ENCODE peak calls at places on chromosomes 13 and 19, in eight cellular contexts. One of them, this sample, is unnamed.
A peak's percentile ranks its signal among the peaks of the same experiment; 100 is the strongest.

GRCh38 chr19:50239916-50240585 is 36.6 kb downstream of the MYH14 start:
- DNase-seq in IMR-90: no peak
- DNase-seq in endothelial cell: no peak
- DNase-seq in aorta: no peak
- DNase-seq in left lung: no peak
- DNase-seq in stimulated activated CD8-positive, alpha-beta memory T cell treated with anti-CD3 and anti-CD28 coated beads, Interleukin-4, amount 100 ng/mL, for 4 hours: no peak
- DNase-seq in activated CD8-positive, alpha-beta memory T cell treated with anti-CD3 and anti-CD28 coated beads for 1 hour: no peak
- DNase-seq in foreskin fibroblast: peak; percentile 7
- DNase-seq in this sample: no peak

GRCh38 chr13:27043013-27043412 is 128.6 kb downstream of the USP12 start:
- DNase-seq in activated CD8-positive, alpha-beta memory T cell treated with anti-CD3 and anti-CD28 coated beads for 1 hour: no peak
- DNase-seq in IMR-90: peak; percentile 98
- DNase-seq in left lung: no peak
- DNase-seq in endothelial cell: no peak
- DNase-seq in foreskin fibroblast: peak; percentile 98
- DNase-seq in aorta: no peak
- DNase-seq in stimulated activated CD8-positive, alpha-beta memory T cell treated with anti-CD3 and anti-CD28 coated beads, Interleukin-4, amount 100 ng/mL, for 4 hours: no peak
- DNase-seq in this sample: peak; percentile 95

GRCh38 chr13:112177459-112177858 is 110.5 kb downstream of the SOX1 start:
- DNase-seq in activated CD8-positive, alpha-beta memory T cell treated with anti-CD3 and anti-CD28 coated beads for 1 hour: no peak
- DNase-seq in IMR-90: no peak
- DNase-seq in stimulated activated CD8-positive, alpha-beta memory T cell treated with anti-CD3 and anti-CD28 coated beads, Interleukin-4, amount 100 ng/mL, for 4 hours: no peak
- DNase-seq in aorta: no peak
- DNase-seq in left lung: no peak
- DNase-seq in foreskin fibroblast: no peak
- DNase-seq in endothelial cell: no peak
- DNase-seq in this sample: no peak

GRCh38 chr19:30312582-30313352 is 59.4 kb upstream of the ZNF536 start:
- DNase-seq in aorta: no peak
- DNase-seq in left lung: no peak
- DNase-seq in activated CD8-positive, alpha-beta memory T cell treated with anti-CD3 and anti-CD28 coated beads for 1 hour: no peak
- DNase-seq in foreskin fibroblast: no peak
- DNase-seq in endothelial cell: peak; percentile 11
- DNase-seq in stimulated activated CD8-positive, alpha-beta memory T cell treated with anti-CD3 and anti-CD28 coated beads, Interleukin-4, amount 100 ng/mL, for 4 hours: no peak
- DNase-seq in IMR-90: no peak
- DNase-seq in this sample: no peak

GRCh38 chr13:21734961-21735360 is 64.1 kb downstream of the FGF9 start:
- DNase-seq in activated CD8-positive, alpha-beta memory T cell treated with anti-CD3 and anti-CD28 coated beads for 1 hour: no peak
- DNase-seq in foreskin fibroblast: no peak
- DNase-seq in endothelial cell: no peak
- DNase-seq in IMR-90: no peak
- DNase-seq in stimulated activated CD8-positive, alpha-beta memory T cell treated with anti-CD3 and anti-CD28 coated beads, Interleukin-4, amount 100 ng/mL, for 4 hours: no peak
- DNase-seq in left lung: no peak
- DNase-seq in aorta: no peak
- DNase-seq in this sample: no peak

GRCh38 chr13:25732146-25732865 is 319.5 kb downstream of the SHISA2 start:
- DNase-seq in endothelial cell: no peak
- DNase-seq in left lung: no peak
- DNase-seq in foreskin fibroblast: peak; percentile 62
- DNase-seq in stimulated activated CD8-positive, alpha-beta memory T cell treated with anti-CD3 and anti-CD28 coated beads, Interleukin-4, amount 100 ng/mL, for 4 hours: no peak
- DNase-seq in IMR-90: peak; percentile 2
- DNase-seq in aorta: no peak
- DNase-seq in activated CD8-positive, alpha-beta memory T cell treated with anti-CD3 and anti-CD28 coated beads for 1 hour: no peak
- DNase-seq in this sample: peak; percentile 54

GRCh38 chr13:42977219-42977659 is 14.8 kb downstream of the EPSTI1 start:
- DNase-seq in activated CD8-positive, alpha-beta memory T cell treated with anti-CD3 and anti-CD28 coated beads for 1 hour: no peak
- DNase-seq in foreskin fibroblast: no peak
- DNase-seq in endothelial cell: no peak
- DNase-seq in IMR-90: no peak
- DNase-seq in left lung: no peak
- DNase-seq in aorta: no peak
- DNase-seq in stimulated activated CD8-positive, alpha-beta memory T cell treated with anti-CD3 and anti-CD28 coated beads, Interleukin-4, amount 100 ng/mL, for 4 hours: no peak
- DNase-seq in this sample: no peak

GRCh38 chr19:10624585-10624984 is 768 bp upstream of the SLC44A2 start:
- DNase-seq in endothelial cell: no peak
- DNase-seq in aorta: no peak
- DNase-seq in foreskin fibroblast: no peak
- DNase-seq in left lung: no peak
- DNase-seq in activated CD8-positive, alpha-beta memory T cell treated with anti-CD3 and anti-CD28 coated beads for 1 hour: no peak
- DNase-seq in stimulated activated CD8-positive, alpha-beta memory T cell treated with anti-CD3 and anti-CD28 coated beads, Interleukin-4, amount 100 ng/mL, for 4 hours: no peak
- DNase-seq in IMR-90: no peak
- DNase-seq in this sample: no peak

GRCh38 chr19:34504273-34504808 is 22.8 kb downstream of the WTIP start:
- DNase-seq in activated CD8-positive, alpha-beta memory T cell treated with anti-CD3 and anti-CD28 coated beads for 1 hour: no peak
- DNase-seq in endothelial cell: no peak
- DNase-seq in stimulated activated CD8-positive, alpha-beta memory T cell treated with anti-CD3 and anti-CD28 coated beads, Interleukin-4, amount 100 ng/mL, for 4 hours: no peak
- DNase-seq in left lung: no peak
- DNase-seq in foreskin fibroblast: no peak
- DNase-seq in aorta: no peak
- DNase-seq in IMR-90: no peak
- DNase-seq in this sample: no peak

This sample was measured in MG63.